ENCODE peak calls at places on chromosomes 7 and 10, in five cellular contexts. One of them, this sample, is unnamed.

GRCh38 chr10:11165591-11166543 is 148.2 kb downstream of the CELF2 start:
- DNase-seq in uterus: peak; percentile 57
- DNase-seq in adipocyte: no peak
- DNase-seq in fibroblast of the aortic adventitia: peak; percentile 42
- DNase-seq in AG04450: no peak
- DNase-seq in this sample: no peak

GRCh38 chr10:104209575-104210198 is 22.5 kb downstream of the CFAP43 start:
- DNase-seq in uterus: no peak
- DNase-seq in AG04450: no peak
- DNase-seq in fibroblast of the aortic adventitia: peak; percentile 60
- DNase-seq in adipocyte: peak; percentile 78
- DNase-seq in this sample: peak; percentile 50

GRCh38 chr10:129685271-129685670 is 218.2 kb downstream of the MGMT start:
- DNase-seq in fibroblast of the aortic adventitia: no peak
- DNase-seq in uterus: no peak
- DNase-seq in AG04450: no peak
- DNase-seq in adipocyte: no peak
- DNase-seq in this sample: no peak

GRCh38 chr7:32588657-32589056 is 93.4 kb downstream of the AVL9 start:
- DNase-seq in uterus: no peak
- DNase-seq in fibroblast of the aortic adventitia: peak; percentile 46
- DNase-seq in adipocyte: peak; percentile 65
- DNase-seq in AG04450: no peak
- DNase-seq in this sample: peak; percentile 88

GRCh38 chr7:2607913-2608899 is 23.6 kb upstream of the TTYH3 start:
- DNase-seq in adipocyte: no peak
- DNase-seq in uterus: no peak
- DNase-seq in fibroblast of the aortic adventitia: no peak
- DNase-seq in AG04450: no peak
- DNase-seq in this sample: no peak

GRCh38 chr7:149562602-149563001 is 65.0 kb upstream of the ZNF746 start:
- DNase-seq in uterus: no peak
- DNase-seq in adipocyte: peak; percentile 31
- DNase-seq in fibroblast of the aortic adventitia: no peak
- DNase-seq in AG04450: peak; percentile 10
- DNase-seq in this sample: peak; percentile 57

GRCh38 chr7:134890246-134891240 is 95.8 kb upstream of the AGBL3 start:
- DNase-seq in uterus: peak; percentile 62
- DNase-seq in fibroblast of the aortic adventitia: peak; percentile 60
- DNase-seq in AG04450: no peak
- DNase-seq in adipocyte: peak; percentile 67
- DNase-seq in this sample: peak; percentile 90

GRCh38 chr10:16521311-16522016 is at the start of gene C1QL3:
- DNase-seq in uterus: no peak
- DNase-seq in fibroblast of the aortic adventitia: peak; percentile 15
- DNase-seq in adipocyte: peak; percentile 48
- DNase-seq in AG04450: no peak
- DNase-seq in this sample: peak; percentile 24

GRCh38 chr7:152344253-152344652 is 91.5 kb downstream of the KMT2C start:
- DNase-seq in adipocyte: no peak
- DNase-seq in fibroblast of the aortic adventitia: no peak
- DNase-seq in AG04450: no peak
- DNase-seq in uterus: no peak
- DNase-seq in this sample: peak; percentile 11

GRCh38 chr7:35755711-35756110 is 45.1 kb upstream of the SEPTIN7 start:
- DNase-seq in uterus: no peak
- DNase-seq in adipocyte: no peak
- DNase-seq in AG04450: no peak
- DNase-seq in fibroblast of the aortic adventitia: peak; percentile 41
- DNase-seq in this sample: no peak

GRCh38 chr10:74008212-74008731 is 10.4 kb downstream of the VCL start:
- DNase-seq in fibroblast of the aortic adventitia: peak; percentile 98
- DNase-seq in uterus: no peak
- DNase-seq in AG04450: peak; percentile 54
- DNase-seq in adipocyte: peak; percentile 89
- DNase-seq in this sample: peak; percentile 79

GRCh38 chr7:138089080-138089901 is 13.0 kb downstream of the AKR1D1 start:
- DNase-seq in AG04450: no peak
- DNase-seq in uterus: no peak
- DNase-seq in fibroblast of the aortic adventitia: peak; percentile 2
- DNase-seq in adipocyte: peak; percentile 16
- DNase-seq in this sample: peak; percentile 36

GRCh38 chr10:81309041-81309552 is 565.9 kb upstream of the NRG3 start:
- DNase-seq in uterus: no peak
- DNase-seq in AG04450: no peak
- DNase-seq in fibroblast of the aortic adventitia: no peak
- DNase-seq in adipocyte: no peak
- DNase-seq in this sample: no peak

GRCh38 chr10:58644311-58644710 is 131.6 kb downstream of the BICC1 start:
- DNase-seq in fibroblast of the aortic adventitia: no peak
- DNase-seq in AG04450: no peak
- DNase-seq in adipocyte: no peak
- DNase-seq in uterus: no peak
- DNase-seq in this sample: no peak

GRCh38 chr10:95422196-95422595 is 131.4 kb upstream of the PDLIM1 start:
- DNase-seq in fibroblast of the aortic adventitia: no peak
- DNase-seq in uterus: no peak
- DNase-seq in adipocyte: no peak
- DNase-seq in AG04450: no peak
- DNase-seq in this sample: no peak

GRCh38 chr10:3941676-3942075 is 156.7 kb upstream of the KLF6 start:
- DNase-seq in AG04450: no peak
- DNase-seq in adipocyte: no peak
- DNase-seq in uterus: no peak
- DNase-seq in fibroblast of the aortic adventitia: no peak
- DNase-seq in this sample: no peak

GRCh38 chr7:151825711-151826110 is 51.2 kb downstream of the PRKAG2 start:
- DNase-seq in fibroblast of the aortic adventitia: no peak
- DNase-seq in uterus: no peak
- DNase-seq in adipocyte: no peak
- DNase-seq in AG04450: no peak
- DNase-seq in this sample: no peak

GRCh38 chr7:132457658-132458057 is 118.6 kb downstream of the PLXNA4 start:
- DNase-seq in AG04450: no peak
- DNase-seq in fibroblast of the aortic adventitia: no peak
- DNase-seq in adipocyte: no peak
- DNase-seq in uterus: no peak
- DNase-seq in this sample: no peak

GRCh38 chr10:80046629-80047441 is 31.6 kb upstream of the TMEM254 start:
- DNase-seq in uterus: peak; percentile 62
- DNase-seq in AG04450: peak; percentile 32
- DNase-seq in adipocyte: peak; percentile 87
- DNase-seq in fibroblast of the aortic adventitia: peak; percentile 66
- DNase-seq in this sample: peak; percentile 62

GRCh38 chr10:70908426-70909296 is 20.3 kb upstream of the PCBD1 start:
- DNase-seq in AG04450: no peak
- DNase-seq in adipocyte: no peak
- DNase-seq in fibroblast of the aortic adventitia: no peak
- DNase-seq in uterus: no peak
- DNase-seq in this sample: no peak

GRCh38 chr10:99234067-99234738 is 1.4 kb downstream of the HPSE2 start:
- DNase-seq in AG04450: no peak
- DNase-seq in uterus: no peak
- DNase-seq in fibroblast of the aortic adventitia: peak; percentile 28
- DNase-seq in adipocyte: peak; percentile 34
- DNase-seq in this sample: peak; percentile 54

GRCh38 chr7:129502708-129503685 is 666 bp downstream of the SMKR1 start:
- DNase-seq in adipocyte: no peak
- DNase-seq in uterus: no peak
- DNase-seq in fibroblast of the aortic adventitia: no peak
- DNase-seq in AG04450: no peak
- DNase-seq in this sample: no peak

GRCh38 chr10:69883680-69884375 is 82.1 kb downstream of the COL13A1 start:
- DNase-seq in AG04450: no peak
- DNase-seq in uterus: no peak
- DNase-seq in fibroblast of the aortic adventitia: no peak
- DNase-seq in adipocyte: no peak
- DNase-seq in this sample: peak; percentile 5

GRCh38 chr10:102024799-102025198 is 31.2 kb downstream of the ARMH3 start:
- DNase-seq in AG04450: no peak
- DNase-seq in fibroblast of the aortic adventitia: no peak
- DNase-seq in uterus: no peak
- DNase-seq in adipocyte: no peak
- DNase-seq in this sample: no peak

GRCh38 chr7:28081016-28081415 is 99.6 kb downstream of the JAZF1 start:
- DNase-seq in AG04450: no peak
- DNase-seq in adipocyte: no peak
- DNase-seq in uterus: peak; percentile 57
- DNase-seq in fibroblast of the aortic adventitia: no peak
- DNase-seq in this sample: no peak

GRCh38 chr10:119306514-119306951 is 99.2 kb downstream of the GRK5 start:
- DNase-seq in fibroblast of the aortic adventitia: no peak
- DNase-seq in AG04450: no peak
- DNase-seq in adipocyte: no peak
- DNase-seq in uterus: peak; percentile 53
- DNase-seq in this sample: no peak

GRCh38 chr7:47376991-47377590 is 204.8 kb downstream of the TNS3 start:
- DNase-seq in adipocyte: no peak
- DNase-seq in uterus: no peak
- DNase-seq in fibroblast of the aortic adventitia: no peak
- DNase-seq in AG04450: no peak
- DNase-seq in this sample: no peak

GRCh38 chr10:69994262-69994661 is 58.4 kb upstream of the MACROH2A2 start:
- DNase-seq in AG04450: no peak
- DNase-seq in uterus: peak; percentile 15
- DNase-seq in adipocyte: peak; percentile 47
- DNase-seq in fibroblast of the aortic adventitia: peak; percentile 47
- DNase-seq in this sample: peak; percentile 58

GRCh38 chr7:101934618-101935017 is 117.2 kb downstream of the CUX1 start:
- DNase-seq in AG04450: no peak
- DNase-seq in uterus: no peak
- DNase-seq in adipocyte: no peak
- DNase-seq in fibroblast of the aortic adventitia: no peak
- DNase-seq in this sample: no peak

GRCh38 chr10:2610946-2611345 is 456.4 kb upstream of the PFKP start:
- DNase-seq in fibroblast of the aortic adventitia: no peak
- DNase-seq in uterus: no peak
- DNase-seq in AG04450: no peak
- DNase-seq in adipocyte: no peak
- DNase-seq in this sample: no peak

GRCh38 chr7:81407094-81407493 is 362.8 kb downstream of the HGF start:
- DNase-seq in fibroblast of the aortic adventitia: no peak
- DNase-seq in adipocyte: peak; percentile 13
- DNase-seq in AG04450: no peak
- DNase-seq in uterus: no peak
- DNase-seq in this sample: no peak

GRCh38 chr10:62681211-62681940 is 123.1 kb upstream of the ADO start:
- DNase-seq in fibroblast of the aortic adventitia: no peak
- DNase-seq in uterus: no peak
- DNase-seq in adipocyte: no peak
- DNase-seq in AG04450: no peak
- DNase-seq in this sample: peak; percentile 18

DNA sequence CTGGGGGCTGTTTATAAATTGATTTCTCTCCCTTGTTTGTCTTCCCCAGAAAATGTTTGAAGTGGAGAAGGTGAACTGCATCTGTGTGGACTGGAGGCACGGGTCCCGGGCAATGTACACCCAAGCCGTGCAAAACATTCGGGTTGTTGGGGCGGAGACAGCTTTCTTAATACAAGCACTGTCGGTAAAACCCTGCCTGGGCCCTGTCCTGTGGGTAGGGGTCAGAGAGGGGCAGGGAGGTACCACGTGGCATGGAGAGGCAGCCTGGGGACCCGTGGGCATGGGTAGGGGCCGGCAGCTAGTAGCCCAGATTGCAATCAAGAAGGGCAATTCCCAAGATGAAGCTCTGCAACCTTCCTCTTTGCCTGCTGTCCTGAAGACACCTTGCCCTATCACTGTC is 6.1 kb downstream of the PNLIPRP2 start:
- DNase-seq in fibroblast of the aortic adventitia: no peak
- DNase-seq in uterus: no peak
- DNase-seq in adipocyte: no peak
- DNase-seq in AG04450: no peak
- DNase-seq in this sample: no peak
- H3K4me3 ChIP-seq in fibroblast of the aortic adventitia: no peak overlapping the region
- H3K4me3 ChIP-seq in uterus: no peak overlapping the region
- H3K4me3 ChIP-seq in adipocyte: no peak overlapping the region
- H3K4me3 ChIP-seq in AG04450: no peak overlapping the region
- H3K4me3 ChIP-seq in this sample: no peak overlapping the region

GRCh38 chr10:84360634-84361365 is 32.4 kb downstream of the CCSER2 start:
- DNase-seq in uterus: no peak
- DNase-seq in fibroblast of the aortic adventitia: peak; percentile 40
- DNase-seq in adipocyte: peak; percentile 55
- DNase-seq in AG04450: no peak
- DNase-seq in this sample: peak; percentile 22
- H3K4me3 ChIP-seq in uterus: no peak overlapping the region
- H3K4me3 ChIP-seq in fibroblast of the aortic adventitia: peak overlapping the region; percentile 53
- H3K4me3 ChIP-seq in adipocyte: peak overlapping the region; percentile 78
- H3K4me3 ChIP-seq in AG04450: peak overlapping the region; percentile 53
- H3K4me3 ChIP-seq in this sample: peak overlapping the region; percentile 40

GRCh38 chr10:30248728-30249127 is 100.3 kb downstream of the MTPAP start:
- DNase-seq in AG04450: no peak
- DNase-seq in adipocyte: no peak
- DNase-seq in fibroblast of the aortic adventitia: no peak
- DNase-seq in uterus: no peak
- DNase-seq in this sample: no peak

DNA sequence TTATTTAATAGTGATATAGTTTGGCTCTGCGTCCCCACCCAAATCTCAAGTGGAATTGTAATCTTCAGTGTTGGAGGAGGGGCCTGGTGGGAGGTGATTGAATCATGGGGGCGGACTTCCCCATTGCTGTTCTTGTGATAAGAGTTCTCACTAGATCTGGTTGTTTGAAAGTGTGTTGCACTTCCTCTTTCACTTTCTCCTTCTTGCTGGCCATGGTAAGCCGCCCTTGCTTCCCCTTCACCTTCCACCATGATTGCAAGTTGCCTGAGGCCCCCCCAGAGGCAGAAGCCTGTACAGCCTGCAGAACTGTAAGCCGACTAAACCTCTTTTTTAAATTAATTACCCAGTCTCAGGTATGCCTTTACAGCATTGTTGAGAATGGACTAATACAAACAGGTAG is 101.4 kb downstream of the MTPAP start:
- DNase-seq in adipocyte: no peak
- DNase-seq in fibroblast of the aortic adventitia: no peak
- DNase-seq in AG04450: no peak
- DNase-seq in uterus: no peak
- DNase-seq in this sample: no peak
- H3K4me3 ChIP-seq in adipocyte: no peak overlapping the region
- H3K4me3 ChIP-seq in fibroblast of the aortic adventitia: no peak overlapping the region
- H3K4me3 ChIP-seq in AG04450: no peak overlapping the region
- H3K4me3 ChIP-seq in uterus: no peak overlapping the region
- H3K4me3 ChIP-seq in this sample: no peak overlapping the region

GRCh38 chr7:106775975-106776607 is 89.0 kb upstream of the PIK3CG start:
- DNase-seq in fibroblast of the aortic adventitia: no peak
- DNase-seq in uterus: no peak
- DNase-seq in AG04450: no peak
- DNase-seq in adipocyte: no peak
- DNase-seq in this sample: no peak

GRCh38 chr7:106775552-106775936 is 89.5 kb upstream of the PIK3CG start:
- DNase-seq in adipocyte: peak; percentile 78
- DNase-seq in AG04450: no peak
- DNase-seq in uterus: no peak
- DNase-seq in fibroblast of the aortic adventitia: peak; percentile 77
- DNase-seq in this sample: peak; percentile 87

GRCh38 chr7:106774213-106774767 is 90.8 kb upstream of the PIK3CG start:
- DNase-seq in AG04450: no peak
- DNase-seq in uterus: no peak
- DNase-seq in adipocyte: no peak
- DNase-seq in fibroblast of the aortic adventitia: no peak
- DNase-seq in this sample: no peak

GRCh38 chr7:106773228-106773627 is 91.9 kb upstream of the PIK3CG start:
- DNase-seq in AG04450: no peak
- DNase-seq in adipocyte: no peak
- DNase-seq in fibroblast of the aortic adventitia: no peak
- DNase-seq in uterus: no peak
- DNase-seq in this sample: no peak

GRCh38 chr7:106774768-106775551 is 90.1 kb upstream of the PIK3CG start:
- DNase-seq in AG04450: no peak
- DNase-seq in fibroblast of the aortic adventitia: no peak
- DNase-seq in uterus: no peak
- DNase-seq in adipocyte: no peak
- DNase-seq in this sample: peak; percentile 29
- H3K4me3 ChIP-seq in AG04450: peak overlapping the region; percentile 17
- H3K4me3 ChIP-seq in fibroblast of the aortic adventitia: peak overlapping the region; percentile 49
- H3K4me3 ChIP-seq in uterus: no peak overlapping the region
- H3K4me3 ChIP-seq in adipocyte: peak overlapping the region; percentile 46
- H3K4me3 ChIP-seq in this sample: no peak overlapping the region